ENCODE peak calls at places on chromosome 4, in five cellular contexts. N is fibroblast of lung, E is body of pancreas, M is right atrium auricular region, B is upper lobe of right lung. I is an unnamed sample.

GRCh38 chr4:80963051-80963450 is 67.5 kb upstream of the BMP3 start:
- DNase-seq in N (peak; percentile 3), E (no peak), M (no peak), B (no peak), I (no peak)

GRCh38 chr4:113641025-113641431 is 120.5 kb downstream of the CAMK2D start:
- DNase-seq in N (no peak), E (no peak), M (no peak), B (no peak), I (no peak)

GRCh38 chr4:186942745-186943606 is 219.3 kb upstream of the FAT1 start:
- DNase-seq in N (peak; percentile 73), E (peak; percentile 42), M (no peak), B (no peak), I (no peak)

GRCh38 chr4:100823066-100823992 is 305.5 kb upstream of the EMCN start:
- DNase-seq in N (no peak), E (no peak), M (no peak), B (no peak), I (no peak)

GRCh38 chr4:102390438-102390837 is 45.2 kb upstream of the SLC39A8 start:
- DNase-seq in N (no peak), E (no peak), M (no peak), B (no peak), I (no peak)

GRCh38 chr4:37584087-37584486 is 102.1 kb downstream of the RELL1 start:
- DNase-seq in N (no peak), E (no peak), M (no peak), B (no peak), I (no peak)

GRCh38 chr4:6732441-6733357 is 16.7 kb downstream of the BLOC1S4 start:
- DNase-seq in N (peak; percentile 91), E (peak; percentile 44), M (peak; percentile 86), B (peak; percentile 86), I (no peak)

GRCh38 chr4:105709081-105709450 is 482 bp downstream of the GSTCD start:
- DNase-seq in N (peak; percentile 17), E (peak; percentile 22), M (no peak), B (no peak), I (no peak)

GRCh38 chr4:87058272-87059073 is 123.7 kb downstream of the AFF1 start:
- DNase-seq in N (no peak), E (no peak), M (no peak), B (peak; percentile 71), I (peak; percentile 45)

GRCh38 chr4:18227880-18228279 is 206.3 kb upstream of the LCORL start:
- DNase-seq in N (no peak), E (no peak), M (no peak), B (no peak), I (no peak)

GRCh38 chr4:156959298-156959702 is 12.3 kb downstream of the PDGFC start:
- DNase-seq in N (peak; percentile 80), E (no peak), M (no peak), B (no peak), I (no peak)

GRCh38 chr4:93791570-93792195 is 36.9 kb upstream of the ATOH1 start:
- DNase-seq in N (peak; percentile 62), E (peak; percentile 56), M (no peak), B (no peak), I (no peak)
- H3K27me3 ChIP-seq in N (no peaks in the 10 kb centered on the region), E (no peaks in the 10 kb centered on the region), M (no peaks in the 10 kb centered on the region), B (no peaks in the 10 kb centered on the region), I (no peaks in the 10 kb centered on the region)

DNA sequence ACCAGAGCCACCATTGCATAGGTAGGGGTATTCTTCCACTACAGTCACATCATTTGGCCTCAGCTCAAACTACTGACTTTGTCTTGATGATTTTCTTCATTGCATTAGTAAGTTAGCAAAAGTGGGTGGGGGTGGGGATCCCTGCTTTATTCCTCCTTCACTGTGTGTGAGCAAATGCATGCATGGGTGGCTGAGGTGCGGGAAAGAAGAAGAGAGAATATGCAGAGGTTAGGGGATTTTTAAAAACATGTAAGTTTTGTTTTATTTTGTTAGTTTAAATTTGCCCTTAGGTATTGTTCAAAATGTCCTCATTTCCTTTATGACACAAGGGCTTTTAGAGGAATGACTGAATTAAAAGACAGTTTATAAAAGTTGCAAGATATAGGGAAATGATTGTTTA is 79.6 kb upstream of the ATOH1 start:
- DNase-seq in N (no peak), E (no peak), M (no peak), B (no peak), I (no peak)
- H3K4me3 ChIP-seq in N (no peak overlapping the region), E (no peak overlapping the region), M (no peak overlapping the region), B (no peak overlapping the region), I (no peak overlapping the region)

GRCh38 chr4:16118090-16118489 is 34.3 kb upstream of the PROM1 start:
- DNase-seq in N (no peak), E (no peak), M (peak; percentile 16), B (no peak), I (no peak)

GRCh38 chr4:16122784-16123183 is 39.0 kb upstream of the PROM1 start:
- DNase-seq in N (no peak), E (no peak), M (no peak), B (no peak), I (no peak)

GRCh38 chr4:16122225-16122624 is 38.4 kb upstream of the PROM1 start:
- DNase-seq in N (no peak), E (no peak), M (no peak), B (no peak), I (no peak)

GRCh38 chr4:16120720-16121119 is 36.9 kb upstream of the PROM1 start:
- DNase-seq in N (no peak), E (no peak), M (no peak), B (no peak), I (no peak)

DNA sequence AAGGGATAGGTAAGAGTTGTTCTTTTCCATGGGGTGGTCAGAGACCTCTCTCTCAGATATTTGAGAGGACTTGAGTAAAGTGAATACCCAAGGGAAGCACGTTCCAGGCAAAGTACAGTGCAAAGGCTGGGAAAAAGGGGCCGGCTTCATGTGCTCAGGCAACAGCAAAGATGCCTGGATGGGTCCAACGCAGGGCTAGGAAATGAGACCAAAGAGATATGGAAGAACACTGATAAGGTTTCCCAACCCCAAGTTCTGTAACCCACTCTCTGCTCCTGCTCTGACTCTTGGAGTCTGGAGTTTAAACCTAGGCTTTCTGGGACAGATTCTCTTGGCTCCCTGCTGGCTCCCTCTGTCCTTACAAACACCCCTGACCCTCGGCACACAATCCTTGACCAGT is 36.2 kb upstream of the PROM1 start:
- DNase-seq in N (no peak), E (no peak), M (no peak), B (no peak), I (no peak)
- H3K4me1 ChIP-seq in N (no peaks in the 10 kb centered on the region), E (peaks cover 7% of the 10 kb centered on the region), M (peaks cover 28% of the 10 kb centered on the region), B (no peaks in the 10 kb centered on the region), I (peaks cover 20% of the 10 kb centered on the region)

DNA sequence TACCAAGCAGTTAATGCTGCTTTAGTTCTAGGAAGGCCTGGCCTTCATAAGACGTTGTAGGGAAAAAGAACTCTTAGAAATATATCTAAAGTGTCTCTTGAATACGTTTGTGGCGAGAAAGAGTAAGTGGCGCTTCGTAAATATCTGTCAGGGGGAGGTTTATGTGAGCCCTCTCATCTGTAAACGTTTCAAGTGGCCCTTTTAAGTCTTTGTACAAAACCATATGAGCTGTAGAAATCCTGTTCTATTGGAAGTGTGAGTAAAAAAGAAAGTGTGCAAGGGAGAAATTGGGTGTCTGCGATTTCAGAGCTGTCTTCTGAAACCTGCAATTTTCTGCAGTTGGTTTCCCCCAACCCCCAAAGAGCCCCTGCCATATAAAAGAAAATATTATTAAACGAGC is 8.6 kb upstream of the INTU start:
- DNase-seq in N (no peak), E (no peak), M (no peak), B (no peak), I (no peak)
- H3K27me3 ChIP-seq in N (peaks cover 3% of the 10 kb centered on the region), E (peaks cover 8% of the 10 kb centered on the region), M (no peaks in the 10 kb centered on the region), B (peaks cover 30% of the 10 kb centered on the region), I (peaks cover 9% of the 10 kb centered on the region)

GRCh38 chr4:173039617-173040176 is 128.9 kb upstream of the GALNT7 start:
- DNase-seq in N (peak; percentile 18), E (peak; percentile 45), M (no peak), B (no peak), I (no peak)
- H3K4me3 ChIP-seq in N (no peak overlapping the region), E (no peak overlapping the region), M (no peak overlapping the region), B (no peak overlapping the region), I (no peak overlapping the region)

GRCh38 chr4:110754726-110755125 is 131.8 kb upstream of the PITX2 start:
- DNase-seq in N (no peak), E (no peak), M (no peak), B (no peak), I (no peak)
- H3K4me1 ChIP-seq in N (no peaks in the 10 kb centered on the region), E (no peaks in the 10 kb centered on the region), M (no peaks in the 10 kb centered on the region), B (no peaks in the 10 kb centered on the region), I (no peaks in the 10 kb centered on the region)

DNA sequence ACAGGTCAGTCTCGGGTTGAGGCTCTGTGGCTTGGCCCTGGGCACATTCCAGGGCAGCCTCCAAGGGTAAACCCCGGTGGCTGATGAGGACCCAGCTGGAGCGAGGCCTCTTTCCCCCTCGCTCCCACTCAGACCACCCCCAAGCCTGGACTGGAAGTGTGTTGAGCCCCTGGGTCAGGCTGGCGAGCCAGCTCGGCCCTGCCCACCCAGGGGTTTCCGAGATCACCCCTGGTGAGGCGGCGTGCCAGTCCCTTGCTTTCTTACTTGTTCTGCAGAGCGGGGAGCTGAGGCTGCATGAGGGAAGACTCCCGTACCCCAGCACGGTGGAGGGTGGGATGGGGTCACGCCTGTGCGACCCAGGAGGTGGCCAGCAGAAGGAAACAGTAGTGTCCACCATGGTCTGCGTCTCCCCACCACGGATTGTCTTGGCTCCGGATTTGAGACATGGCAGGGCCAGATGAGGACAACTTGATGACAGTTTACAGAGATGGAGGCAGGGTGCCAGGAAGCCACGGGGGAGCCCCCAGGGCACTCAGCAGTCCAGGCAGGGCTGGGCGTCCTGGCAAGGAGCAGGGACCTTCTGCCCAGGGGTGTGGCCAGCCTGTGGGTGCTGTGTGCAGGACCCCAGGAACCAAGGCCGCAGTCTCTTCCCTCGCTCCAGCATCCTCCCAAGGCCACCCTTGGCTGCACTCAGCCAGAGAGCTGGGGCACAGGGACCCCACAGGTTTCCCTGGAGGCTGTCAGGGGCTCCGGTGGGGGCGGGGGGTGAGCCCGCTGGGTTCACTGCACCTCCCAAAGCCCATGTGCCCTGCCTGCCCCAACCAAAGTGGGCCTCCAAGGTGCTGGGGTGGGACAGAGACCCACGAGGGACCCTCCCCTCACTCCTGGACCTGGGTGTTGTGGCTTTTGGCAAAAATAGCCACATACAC is 6.6 kb upstream of the FGFRL1 start:
- DNase-seq in N (no peak), E (no peak), M (no peak), B (no peak), I (no peak)
- H3K27me3 ChIP-seq in N (peaks cover 43% of the 10 kb centered on the region), E (peaks cover 26% of the 10 kb centered on the region), M (peaks cover 37% of the 10 kb centered on the region), B (peaks cover 71% of the 10 kb centered on the region), I (peaks cover 13% of the 10 kb centered on the region)

GRCh38 chr4:128455076-128455345 is 167.4 kb upstream of the PGRMC2 start:
- DNase-seq in N (no peak), E (no peak), M (no peak), B (no peak), I (no peak)
- H3K4me3 ChIP-seq in N (no peak overlapping the region), E (no peak overlapping the region), M (no peak overlapping the region), B (no peak overlapping the region), I (no peak overlapping the region)

I was measured in CD4-positive, alpha-beta memory T cell.